ENCODE peak calls at places on chromosome 20, in four cellular contexts. B, V, L and C are unnamed samples.

GRCh38 chr20:64074184-64074789 is 5.0 kb downstream of the RGS19 start:
- DNase-seq in B (no peak), V (no peak), L (no peak), C (no peak)

GRCh38 chr20:41047975-41048305 is 19.3 kb downstream of the TOP1 start:
- DNase-seq in B (no peak), V (no peak), L (peak), C (no peak)

GRCh38 chr20:23298155-23298554 is 52.4 kb upstream of the NXT1 start:
- DNase-seq in B (no peak), V (no peak), L (no peak), C (no peak)

GRCh38 chr20:58839991-58840747 is 10.5 kb downstream of the GNAS-AS1 start:
- DNase-seq in B (no peak), V (no peak), L (no peak), C (no peak)

GRCh38 chr20:61629361-61630239 is 377.5 kb downstream of the CDH4 start:
- DNase-seq in B (no peak), V (no peak), L (no peak), C (no peak)

GRCh38 chr20:8082025-8082424 is 50.0 kb upstream of the PLCB1 start:
- DNase-seq in B (no peak), V (no peak), L (no peak), C (no peak)

GRCh38 chr20:37475258-37475657 is 45.8 kb upstream of the NNAT start:
- DNase-seq in B (no peak), V (no peak), L (no peak), C (no peak)

GRCh38 chr20:10511507-10512231 is 76.6 kb downstream of the SLX4IP start:
- DNase-seq in B (peak), V (peak), L (peak), C (peak)

GRCh38 chr20:46953596-46953995 is 59.0 kb downstream of the EYA2 start:
- DNase-seq in B (no peak), V (no peak), L (no peak), C (no peak)

GRCh38 chr20:40681684-40682083 is 7.4 kb downstream of the MAFB start:
- DNase-seq in B (no peak), V (no peak), L (no peak), C (no peak)

GRCh38 chr20:41654884-41655283 is 36.7 kb upstream of the CHD6 start:
- DNase-seq in B (no peak), V (no peak), L (no peak), C (no peak)

GRCh38 chr20:6311841-6312655 is 189.2 kb upstream of the FERMT1 start:
- DNase-seq in B (peak), V (no peak), L (no peak), C (no peak)

GRCh38 chr20:17530716-17531536 is at the start of gene BFSP1:
- DNase-seq in B (no peak), V (peak), L (peak), C (no peak)

GRCh38 chr20:63137851-63138415 is 78.0 kb downstream of the YTHDF1 start:
- DNase-seq in B (no peak), V (no peak), L (no peak), C (no peak)

GRCh38 chr20:46255440-46256104 is 52.7 kb downstream of the CDH22 start:
- DNase-seq in B (no peak), V (peak), L (peak), C (no peak)

GRCh38 chr20:5354871-5355270 is 38.1 kb upstream of the PROKR2 start:
- DNase-seq in B (no peak), V (no peak), L (no peak), C (no peak)

GRCh38 chr20:64069614-64070243 is 6.7 kb downstream of the TCEA2 start:
- DNase-seq in B (no peak), V (no peak), L (peak), C (no peak)

GRCh38 chr20:25223179-25223661 is 24.7 kb upstream of the PYGB start:
- DNase-seq in B (peak), V (no peak), L (no peak), C (no peak)

GRCh38 chr20:17960927-17961599 is 7.5 kb downstream of the SNX5 start:
- DNase-seq in B (no peak), V (peak), L (no peak), C (no peak)

GRCh38 chr20:41981746-41982145 is 363.6 kb upstream of the CHD6 start:
- DNase-seq in B (no peak), V (no peak), L (no peak), C (no peak)

GRCh38 chr20:1804129-1804503 is 91.1 kb upstream of the SIRPA start:
- DNase-seq in B (no peak), V (no peak), L (no peak), C (peak)
- H3K4me3 ChIP-seq in B (no peak), V (peak), L (peak), C (no peak)

GRCh38 chr20:57512432-57512831 is 12.5 kb downstream of the CTCFL start:
- DNase-seq in B (no peak), V (no peak), L (no peak), C (no peak)

GRCh38 chr20:57507477-57507876 is 17.5 kb downstream of the CTCFL start:
- DNase-seq in B (no peak), V (peak), L (no peak), C (no peak)

GRCh38 chr20:57508381-57508780 is 16.6 kb downstream of the CTCFL start:
- DNase-seq in B (no peak), V (no peak), L (no peak), C (no peak)

GRCh38 chr20:57508831-57509230 is 16.1 kb downstream of the CTCFL start:
- DNase-seq in B (no peak), V (no peak), L (no peak), C (no peak)

GRCh38 chr20:57509665-57510237 is 15.2 kb downstream of the CTCFL start:
- DNase-seq in B (no peak), V (no peak), L (peak), C (no peak)
- TF ChIP-seq CTCF in B (peak), V (peak), L (peak), C (peak)

DNA sequence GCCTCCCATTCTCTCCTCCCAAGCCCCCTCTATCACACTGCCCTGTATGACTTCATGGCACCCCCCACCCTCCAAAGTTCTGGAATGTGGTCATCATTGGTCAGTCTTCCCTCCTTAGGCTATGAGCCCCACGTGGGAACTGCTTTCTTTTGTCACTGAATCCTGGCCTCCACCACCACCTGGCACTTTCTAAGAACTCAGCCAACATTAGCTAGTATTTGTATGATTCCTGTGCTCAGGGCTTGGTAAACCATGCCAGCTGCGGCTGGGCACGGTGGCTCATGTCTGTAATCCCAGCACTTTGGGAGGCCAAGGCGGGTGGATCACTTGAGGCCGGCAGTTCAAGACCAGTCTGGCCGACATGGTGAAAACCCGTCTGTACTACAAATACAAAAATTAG is 8.5 kb upstream of the E2F1 start:
- DNase-seq in B (no peak), V (no peak), L (no peak), C (no peak)
- H3K4me3 ChIP-seq in B (no peak), V (no peak), L (no peak), C (no peak)

GRCh38 chr20:56174416-56174815 is 74.1 kb upstream of the MC3R start:
- DNase-seq in B (no peak), V (no peak), L (no peak), C (no peak)

GRCh38 chr20:56175884-56176283 is 72.6 kb upstream of the MC3R start:
- DNase-seq in B (no peak), V (no peak), L (no peak), C (no peak)

GRCh38 chr20:56166781-56167465 is 81.6 kb upstream of the MC3R start:
- DNase-seq in B (no peak), V (no peak), L (no peak), C (no peak)

GRCh38 chr20:56171087-56172012 is 77.2 kb upstream of the MC3R start:
- DNase-seq in B (no peak), V (no peak), L (peak), C (no peak)
- TF ChIP-seq CTCF in B (no peak), V (peak), L (no peak), C (no peak)

GRCh38 chr20:611843-612185 is 1.7 kb upstream of the TCF15 start:
- DNase-seq in B (no peak), V (no peak), L (no peak), C (no peak)

GRCh38 chr20:609371-609964 is 641 bp downstream of the TCF15 start:
- DNase-seq in B (no peak), V (peak), L (no peak), C (no peak)

GRCh38 chr20:608970-609369 is 1.1 kb downstream of the TCF15 start:
- DNase-seq in B (no peak), V (no peak), L (no peak), C (no peak)

GRCh38 chr20:611047-611842 is 1.1 kb upstream of the TCF15 start:
- DNase-seq in B (no peak), V (no peak), L (no peak), C (no peak)

GRCh38 chr20:610130-611046 is at the start of gene TCF15:
- DNase-seq in B (no peak), V (peak), L (no peak), C (no peak)
- H3K4me3 ChIP-seq in B (no peak), V (peak), L (no peak), C (peak)

GRCh38 chr20:36374995-36375394 is 68.9 kb downstream of the DLGAP4 start:
- DNase-seq in B (no peak), V (no peak), L (no peak), C (no peak)
- TF ChIP-seq CTCF in B (no peak), V (no peak), L (no peak), C (no peak)

DNA sequence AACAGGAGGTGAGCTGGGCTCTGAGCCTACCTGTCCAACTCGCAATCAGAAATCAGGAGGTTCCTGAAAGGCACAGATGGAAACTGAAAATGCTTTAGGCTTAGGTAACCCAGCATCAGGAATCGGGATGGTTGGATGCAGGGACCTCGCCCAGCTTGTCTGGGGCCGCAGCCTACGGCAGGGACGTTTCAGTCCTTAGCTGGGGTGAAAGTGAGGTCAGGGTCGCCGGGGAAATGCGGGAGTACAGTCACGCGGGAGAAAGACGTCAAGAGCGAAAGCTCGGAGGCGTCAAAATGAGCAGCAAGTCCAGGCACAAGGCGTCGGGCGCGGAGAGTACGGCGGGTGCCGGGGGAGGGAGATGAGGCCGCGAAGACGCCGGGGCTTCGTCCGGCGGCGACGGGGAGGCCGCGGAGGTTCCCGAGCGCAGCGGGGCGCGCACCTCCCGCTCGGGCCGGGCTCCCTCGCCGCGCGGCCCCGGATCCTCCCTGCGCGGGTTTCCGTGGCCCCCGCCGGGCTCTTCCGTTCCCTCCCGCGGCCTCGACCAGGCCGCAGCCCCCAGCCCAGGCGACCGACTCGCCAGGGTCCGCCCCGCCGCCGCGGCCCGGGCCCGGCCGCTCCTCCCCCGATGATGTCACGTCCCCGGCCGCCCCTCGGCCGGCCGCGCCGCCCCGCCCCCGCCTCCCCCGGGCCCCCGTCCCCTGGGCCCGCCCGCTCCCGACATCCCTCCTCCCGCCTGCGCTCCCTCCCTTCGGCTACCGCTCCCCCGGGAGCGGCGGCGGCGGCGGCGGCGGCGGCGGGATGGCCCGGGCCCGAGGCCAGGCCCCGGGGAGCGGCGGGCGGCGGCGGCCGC is at the start of gene EBF4:
- DNase-seq in B (no peak), V (peak), L (peak), C (no peak)
- H3K4me3 ChIP-seq in B (no peak), V (peak), L (peak), C (peak)

GRCh38 chr20:54680439-54680838 is 205.0 kb downstream of the DOK5 start:
- DNase-seq in B (no peak), V (no peak), L (no peak), C (no peak)

GRCh38 chr20:54681869-54682268 is 206.5 kb downstream of the DOK5 start:
- DNase-seq in B (no peak), V (no peak), L (no peak), C (no peak)

GRCh38 chr20:54680872-54681297 is 205.5 kb downstream of the DOK5 start:
- DNase-seq in B (peak), V (no peak), L (peak), C (no peak)
- TF ChIP-seq CTCF in B (peak), V (peak), L (peak), C (peak)

GRCh38 chr20:50543326-50543725 is 33.1 kb downstream of the PTPN1 start:
- DNase-seq in B (no peak), V (no peak), L (no peak), C (no peak)
- H3K4me3 ChIP-seq in B (no peak), V (no peak), L (no peak), C (no peak)